ENCODE peak calls at places on chromosomes 16 and 17, in six cellular contexts. One of them, this sample, is unnamed.

GRCh38 chr16:55638256-55638655 is 17.5 kb upstream of the SLC6A2 start:
- DNase-seq in breast epithelium: no peak
- DNase-seq in heart left ventricle: no peak
- DNase-seq in MM.1S: no peak
- DNase-seq in ascending aorta: no peak
- DNase-seq in CD4-positive, CD25-positive, alpha-beta regulatory T cell: no peak
- DNase-seq in this sample: no peak

GRCh38 chr16:59067207-59067606 is 333.1 kb upstream of the GOT2 start:
- DNase-seq in breast epithelium: no peak
- DNase-seq in ascending aorta: no peak
- DNase-seq in heart left ventricle: no peak
- DNase-seq in MM.1S: no peak
- DNase-seq in CD4-positive, CD25-positive, alpha-beta regulatory T cell: no peak
- DNase-seq in this sample: no peak

GRCh38 chr17:282912-283882 is 69.4 kb downstream of the RPH3AL start:
- DNase-seq in ascending aorta: peak; percentile 52
- DNase-seq in heart left ventricle: no peak
- DNase-seq in breast epithelium: peak; percentile 46
- DNase-seq in CD4-positive, CD25-positive, alpha-beta regulatory T cell: no peak
- DNase-seq in MM.1S: no peak
- DNase-seq in this sample: no peak

GRCh38 chr16:7423436-7423941 is 90.8 kb downstream of the RBFOX1 start:
- DNase-seq in ascending aorta: no peak
- DNase-seq in CD4-positive, CD25-positive, alpha-beta regulatory T cell: no peak
- DNase-seq in MM.1S: peak; percentile 14
- DNase-seq in heart left ventricle: no peak
- DNase-seq in breast epithelium: no peak
- DNase-seq in this sample: no peak

GRCh38 chr17:61658183-61658582 is 67.2 kb upstream of the NACA2 start:
- DNase-seq in heart left ventricle: no peak
- DNase-seq in breast epithelium: no peak
- DNase-seq in ascending aorta: no peak
- DNase-seq in CD4-positive, CD25-positive, alpha-beta regulatory T cell: no peak
- DNase-seq in MM.1S: no peak
- DNase-seq in this sample: no peak

GRCh38 chr17:49344914-49345313 is 17.1 kb downstream of the ZNF652 start:
- DNase-seq in heart left ventricle: no peak
- DNase-seq in MM.1S: no peak
- DNase-seq in breast epithelium: no peak
- DNase-seq in ascending aorta: no peak
- DNase-seq in CD4-positive, CD25-positive, alpha-beta regulatory T cell: no peak
- DNase-seq in this sample: no peak

GRCh38 chr16:72992142-72992601 is 55.8 kb downstream of the ZFHX3 start:
- DNase-seq in heart left ventricle: no peak
- DNase-seq in CD4-positive, CD25-positive, alpha-beta regulatory T cell: no peak
- DNase-seq in MM.1S: no peak
- DNase-seq in breast epithelium: no peak
- DNase-seq in ascending aorta: peak; percentile 55
- DNase-seq in this sample: no peak

GRCh38 chr16:29321000-29321393 is 85.5 kb downstream of the NPIPB11 start:
- DNase-seq in MM.1S: no peak
- DNase-seq in breast epithelium: no peak
- DNase-seq in heart left ventricle: no peak
- DNase-seq in CD4-positive, CD25-positive, alpha-beta regulatory T cell: no peak
- DNase-seq in ascending aorta: no peak
- DNase-seq in this sample: no peak

GRCh38 chr16:85928411-85928820 is 29.5 kb downstream of the IRF8 start:
- DNase-seq in heart left ventricle: no peak
- DNase-seq in MM.1S: no peak
- DNase-seq in ascending aorta: peak; percentile 69
- DNase-seq in CD4-positive, CD25-positive, alpha-beta regulatory T cell: no peak
- DNase-seq in breast epithelium: no peak
- DNase-seq in this sample: no peak

GRCh38 chr17:81044764-81045589 is 10.0 kb downstream of the BAIAP2 start:
- DNase-seq in breast epithelium: peak; percentile 93
- DNase-seq in MM.1S: no peak
- DNase-seq in heart left ventricle: peak; percentile 90
- DNase-seq in ascending aorta: peak; percentile 84
- DNase-seq in CD4-positive, CD25-positive, alpha-beta regulatory T cell: no peak
- DNase-seq in this sample: no peak

GRCh38 chr17:3531266-3532101 is 26.1 kb downstream of the TRPV3 start:
- DNase-seq in CD4-positive, CD25-positive, alpha-beta regulatory T cell: no peak
- DNase-seq in ascending aorta: no peak
- DNase-seq in heart left ventricle: no peak
- DNase-seq in MM.1S: no peak
- DNase-seq in breast epithelium: no peak
- DNase-seq in this sample: no peak

GRCh38 chr16:87560428-87561199 is 41.7 kb upstream of the JPH3 start:
- DNase-seq in MM.1S: no peak
- DNase-seq in ascending aorta: no peak
- DNase-seq in heart left ventricle: peak; percentile 34
- DNase-seq in breast epithelium: no peak
- DNase-seq in CD4-positive, CD25-positive, alpha-beta regulatory T cell: no peak
- DNase-seq in this sample: no peak

GRCh38 chr17:39653662-39654331 is 11.4 kb upstream of the TCAP start:
- DNase-seq in CD4-positive, CD25-positive, alpha-beta regulatory T cell: peak; percentile 70
- DNase-seq in MM.1S: peak; percentile 52
- DNase-seq in heart left ventricle: no peak
- DNase-seq in breast epithelium: no peak
- DNase-seq in ascending aorta: no peak
- DNase-seq in this sample: no peak

GRCh38 chr16:66427871-66428681 is 981 bp downstream of the BEAN1 start:
- DNase-seq in breast epithelium: no peak
- DNase-seq in ascending aorta: peak; percentile 57
- DNase-seq in MM.1S: no peak
- DNase-seq in CD4-positive, CD25-positive, alpha-beta regulatory T cell: no peak
- DNase-seq in heart left ventricle: no peak
- DNase-seq in this sample: no peak

GRCh38 chr17:82737981-82738877 is 2.8 kb downstream of the FN3K start:
- DNase-seq in heart left ventricle: peak; percentile 87
- DNase-seq in breast epithelium: no peak
- DNase-seq in MM.1S: no peak
- DNase-seq in ascending aorta: no peak
- DNase-seq in CD4-positive, CD25-positive, alpha-beta regulatory T cell: no peak
- DNase-seq in this sample: no peak

GRCh38 chr17:6915620-6916019 is 80.2 kb upstream of the ALOX12 start:
- DNase-seq in MM.1S: no peak
- DNase-seq in breast epithelium: no peak
- DNase-seq in ascending aorta: no peak
- DNase-seq in heart left ventricle: no peak
- DNase-seq in CD4-positive, CD25-positive, alpha-beta regulatory T cell: no peak
- DNase-seq in this sample: no peak

GRCh38 chr17:40099627-40100418 is 566 bp downstream of the NR1D1 start:
- DNase-seq in CD4-positive, CD25-positive, alpha-beta regulatory T cell: peak; percentile 30
- DNase-seq in breast epithelium: no peak
- DNase-seq in ascending aorta: no peak
- DNase-seq in MM.1S: peak; percentile 14
- DNase-seq in heart left ventricle: peak; percentile 26
- DNase-seq in this sample: no peak

GRCh38 chr16:11060856-11061255 is 116.5 kb downstream of the CLEC16A start:
- DNase-seq in CD4-positive, CD25-positive, alpha-beta regulatory T cell: no peak
- DNase-seq in breast epithelium: no peak
- DNase-seq in heart left ventricle: no peak
- DNase-seq in MM.1S: no peak
- DNase-seq in ascending aorta: no peak
- DNase-seq in this sample: no peak

GRCh38 chr16:4465977-4466779 is 8.2 kb downstream of the NMRAL1 start:
- DNase-seq in CD4-positive, CD25-positive, alpha-beta regulatory T cell: peak; percentile 36
- DNase-seq in ascending aorta: no peak
- DNase-seq in breast epithelium: no peak
- DNase-seq in heart left ventricle: peak; percentile 74
- DNase-seq in MM.1S: no peak
- DNase-seq in this sample: no peak

GRCh38 chr17:78933959-78934568 is 8.9 kb upstream of the TIMP2 start:
- DNase-seq in MM.1S: peak; percentile 46
- DNase-seq in breast epithelium: peak; percentile 89
- DNase-seq in ascending aorta: peak; percentile 99
- DNase-seq in CD4-positive, CD25-positive, alpha-beta regulatory T cell: no peak
- DNase-seq in heart left ventricle: peak; percentile 94
- DNase-seq in this sample: peak; percentile 74

GRCh38 chr16:29820730-29821662 is 734 bp downstream of the MVP start:
- DNase-seq in ascending aorta: no peak
- DNase-seq in breast epithelium: no peak
- DNase-seq in CD4-positive, CD25-positive, alpha-beta regulatory T cell: no peak
- DNase-seq in MM.1S: peak; percentile 62
- DNase-seq in heart left ventricle: peak; percentile 37
- DNase-seq in this sample: no peak

GRCh38 chr17:28763137-28763799 is 19.5 kb downstream of the TRAF4 start:
- DNase-seq in heart left ventricle: no peak
- DNase-seq in ascending aorta: no peak
- DNase-seq in CD4-positive, CD25-positive, alpha-beta regulatory T cell: no peak
- DNase-seq in breast epithelium: no peak
- DNase-seq in MM.1S: peak; percentile 36
- DNase-seq in this sample: no peak

GRCh38 chr17:83064732-83065659 is 14.4 kb upstream of the METRNL start:
- DNase-seq in ascending aorta: peak; percentile 50
- DNase-seq in MM.1S: no peak
- DNase-seq in heart left ventricle: peak; percentile 31
- DNase-seq in breast epithelium: peak; percentile 92
- DNase-seq in CD4-positive, CD25-positive, alpha-beta regulatory T cell: no peak
- DNase-seq in this sample: no peak

GRCh38 chr16:72715267-72715666 is 332.7 kb downstream of the ZFHX3 start:
- DNase-seq in MM.1S: no peak
- DNase-seq in ascending aorta: no peak
- DNase-seq in heart left ventricle: no peak
- DNase-seq in breast epithelium: no peak
- DNase-seq in CD4-positive, CD25-positive, alpha-beta regulatory T cell: no peak
- DNase-seq in this sample: no peak

GRCh38 chr16:89023621-89024511 is 46.9 kb upstream of the CBFA2T3 start:
- DNase-seq in CD4-positive, CD25-positive, alpha-beta regulatory T cell: no peak
- DNase-seq in ascending aorta: no peak
- DNase-seq in MM.1S: no peak
- DNase-seq in breast epithelium: no peak
- DNase-seq in heart left ventricle: no peak
- DNase-seq in this sample: no peak

GRCh38 chr17:65055708-65056638 is 567 bp downstream of the GNA13 start:
- DNase-seq in breast epithelium: peak; percentile 68
- DNase-seq in CD4-positive, CD25-positive, alpha-beta regulatory T cell: peak; percentile 37
- DNase-seq in MM.1S: peak; percentile 39
- DNase-seq in heart left ventricle: peak; percentile 74
- DNase-seq in ascending aorta: peak; percentile 80
- DNase-seq in this sample: no peak

GRCh38 chr17:10737168-10737622 is 7.4 kb upstream of the TMEM220 start:
- DNase-seq in CD4-positive, CD25-positive, alpha-beta regulatory T cell: peak; percentile 12
- DNase-seq in heart left ventricle: peak; percentile 45
- DNase-seq in MM.1S: peak; percentile 12
- DNase-seq in ascending aorta: peak; percentile 82
- DNase-seq in breast epithelium: peak; percentile 66
- DNase-seq in this sample: peak; percentile 16

GRCh38 chr17:11389583-11389982 is 148.6 kb downstream of the SHISA6 start:
- DNase-seq in breast epithelium: no peak
- DNase-seq in ascending aorta: no peak
- DNase-seq in MM.1S: no peak
- DNase-seq in heart left ventricle: no peak
- DNase-seq in CD4-positive, CD25-positive, alpha-beta regulatory T cell: no peak
- DNase-seq in this sample: no peak

DNA sequence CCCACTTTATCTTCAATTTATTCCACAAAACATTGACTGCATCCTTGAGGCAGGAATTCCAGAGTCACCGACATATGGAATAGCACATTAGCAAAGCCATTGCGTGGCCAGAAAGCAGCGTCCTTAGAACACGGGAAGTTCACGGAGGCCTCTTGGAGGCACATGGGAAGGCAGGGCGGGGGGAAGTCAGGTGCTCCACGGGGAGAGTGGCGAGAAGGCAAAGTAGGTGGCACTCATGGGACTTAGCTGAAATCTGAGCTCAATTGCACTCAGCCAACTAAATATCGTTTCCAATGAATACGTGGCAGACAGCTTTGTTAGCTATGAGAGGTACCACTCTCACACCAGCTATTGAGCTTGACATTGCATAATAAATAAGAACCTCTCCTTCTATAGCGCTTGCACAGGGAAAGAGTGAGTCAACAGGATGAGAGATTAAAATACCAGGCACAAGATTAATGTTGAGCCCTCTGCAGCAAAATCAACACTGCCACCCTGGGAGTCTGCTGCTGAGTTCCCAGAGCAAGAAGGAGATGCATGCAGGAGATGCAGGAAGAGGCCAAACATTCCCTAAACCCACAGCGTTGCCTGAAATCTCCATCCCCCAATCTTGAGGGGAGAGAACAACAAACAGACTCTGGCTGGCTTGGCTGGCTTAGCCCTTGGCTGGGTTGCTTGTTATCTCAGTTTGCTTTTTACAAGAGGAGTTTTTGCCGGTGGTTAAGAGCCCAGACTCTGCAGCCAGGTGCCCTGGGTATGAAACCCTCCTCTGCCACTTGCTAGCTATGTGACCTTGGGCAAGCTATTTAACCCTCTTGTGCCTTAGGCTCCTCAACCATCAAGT is 28.8 kb downstream of the ABCC12 start:
- DNase-seq in CD4-positive, CD25-positive, alpha-beta regulatory T cell: no peak
- DNase-seq in heart left ventricle: no peak
- DNase-seq in breast epithelium: no peak
- DNase-seq in MM.1S: no peak
- DNase-seq in ascending aorta: no peak
- DNase-seq in this sample: peak; percentile 85
- H3K27ac ChIP-seq in CD4-positive, CD25-positive, alpha-beta regulatory T cell: no peak overlapping the region
- H3K27ac ChIP-seq in heart left ventricle: peak overlapping the region; percentile 64
- H3K27ac ChIP-seq in breast epithelium: no peak overlapping the region
- H3K27ac ChIP-seq in MM.1S: no peak overlapping the region
- H3K27ac ChIP-seq in ascending aorta: no peak overlapping the region
- H3K27ac ChIP-seq in this sample: no peak overlapping the region

GRCh38 chr16:27722266-27722636 is 172.3 kb downstream of the KATNIP start:
- DNase-seq in breast epithelium: no peak
- DNase-seq in MM.1S: no peak
- DNase-seq in CD4-positive, CD25-positive, alpha-beta regulatory T cell: no peak
- DNase-seq in heart left ventricle: no peak
- DNase-seq in ascending aorta: no peak
- DNase-seq in this sample: no peak
- H3K27ac ChIP-seq in breast epithelium: peak overlapping the region; percentile 86
- H3K27ac ChIP-seq in MM.1S: no peak overlapping the region
- H3K27ac ChIP-seq in CD4-positive, CD25-positive, alpha-beta regulatory T cell: no peak overlapping the region
- H3K27ac ChIP-seq in heart left ventricle: peak overlapping the region; percentile 79
- H3K27ac ChIP-seq in ascending aorta: no peak overlapping the region
- H3K27ac ChIP-seq in this sample: no peak overlapping the region

GRCh38 chr17:70555723-70556122 is 386.4 kb downstream of the KCNJ2 start:
- DNase-seq in heart left ventricle: no peak
- DNase-seq in CD4-positive, CD25-positive, alpha-beta regulatory T cell: no peak
- DNase-seq in MM.1S: no peak
- DNase-seq in ascending aorta: no peak
- DNase-seq in breast epithelium: no peak
- DNase-seq in this sample: no peak

GRCh38 chr17:70552230-70552981 is 383.1 kb downstream of the KCNJ2 start:
- DNase-seq in breast epithelium: no peak
- DNase-seq in heart left ventricle: no peak
- DNase-seq in MM.1S: peak; percentile 45
- DNase-seq in ascending aorta: no peak
- DNase-seq in CD4-positive, CD25-positive, alpha-beta regulatory T cell: no peak
- DNase-seq in this sample: peak; percentile 25

GRCh38 chr17:70558821-70559220 is 389.5 kb downstream of the KCNJ2 start:
- DNase-seq in MM.1S: no peak
- DNase-seq in heart left ventricle: no peak
- DNase-seq in breast epithelium: no peak
- DNase-seq in CD4-positive, CD25-positive, alpha-beta regulatory T cell: no peak
- DNase-seq in ascending aorta: no peak
- DNase-seq in this sample: no peak

GRCh38 chr17:70552982-70553334 is 383.6 kb downstream of the KCNJ2 start:
- DNase-seq in MM.1S: no peak
- DNase-seq in ascending aorta: no peak
- DNase-seq in CD4-positive, CD25-positive, alpha-beta regulatory T cell: no peak
- DNase-seq in breast epithelium: no peak
- DNase-seq in heart left ventricle: no peak
- DNase-seq in this sample: no peak
- H3K27ac ChIP-seq in MM.1S: no peak overlapping the region
- H3K27ac ChIP-seq in ascending aorta: no peak overlapping the region
- H3K27ac ChIP-seq in CD4-positive, CD25-positive, alpha-beta regulatory T cell: no peak overlapping the region
- H3K27ac ChIP-seq in breast epithelium: no peak overlapping the region
- H3K27ac ChIP-seq in heart left ventricle: no peak overlapping the region
- H3K27ac ChIP-seq in this sample: no peak overlapping the region

GRCh38 chr17:75244133-75244866 is 17.1 kb downstream of the GGA3 start:
- DNase-seq in CD4-positive, CD25-positive, alpha-beta regulatory T cell: no peak
- DNase-seq in MM.1S: no peak
- DNase-seq in ascending aorta: no peak
- DNase-seq in heart left ventricle: no peak
- DNase-seq in breast epithelium: no peak
- DNase-seq in this sample: no peak
- H3K27ac ChIP-seq in CD4-positive, CD25-positive, alpha-beta regulatory T cell: no peak overlapping the region
- H3K27ac ChIP-seq in MM.1S: no peak overlapping the region
- H3K27ac ChIP-seq in ascending aorta: no peak overlapping the region
- H3K27ac ChIP-seq in heart left ventricle: no peak overlapping the region
- H3K27ac ChIP-seq in breast epithelium: no peak overlapping the region
- H3K27ac ChIP-seq in this sample: no peak overlapping the region

This sample was measured in foreskin keratinocyte.